ENCODE peak calls at places on chromosomes 1 and 21, in nine cellular contexts. One of them, this sample, is unnamed.

GRCh38 chr1:238951809-238952208 is 434.6 kb upstream of the CHRM3 start:
- DNase-seq in gastrocnemius medialis: no peak
- DNase-seq in H9: no peak
- DNase-seq in psoas muscle: no peak
- DNase-seq in MM.1S: peak; percentile 41
- DNase-seq in tibial nerve: peak; percentile 24
- DNase-seq in fibroblast of lung: peak; percentile 61
- DNase-seq in transverse colon: no peak
- DNase-seq in RWPE1: peak; percentile 19
- DNase-seq in this sample: no peak

GRCh38 chr1:173002891-173003582 is 47.7 kb downstream of the TNFSF18 start:
- DNase-seq in psoas muscle: no peak
- DNase-seq in gastrocnemius medialis: no peak
- DNase-seq in RWPE1: peak; percentile 8
- DNase-seq in transverse colon: no peak
- DNase-seq in tibial nerve: no peak
- DNase-seq in H9: no peak
- DNase-seq in fibroblast of lung: peak; percentile 80
- DNase-seq in MM.1S: no peak
- DNase-seq in this sample: no peak

GRCh38 chr1:40627987-40628902 is 37.2 kb downstream of the RIMS3 start:
- DNase-seq in tibial nerve: no peak
- DNase-seq in psoas muscle: no peak
- DNase-seq in fibroblast of lung: no peak
- DNase-seq in gastrocnemius medialis: no peak
- DNase-seq in MM.1S: no peak
- DNase-seq in transverse colon: no peak
- DNase-seq in RWPE1: peak; percentile 51
- DNase-seq in H9: no peak
- DNase-seq in this sample: no peak

GRCh38 chr1:184691719-184692324 is 62.8 kb downstream of the EDEM3 start:
- DNase-seq in gastrocnemius medialis: no peak
- DNase-seq in transverse colon: no peak
- DNase-seq in fibroblast of lung: peak; percentile 61
- DNase-seq in psoas muscle: no peak
- DNase-seq in RWPE1: peak; percentile 16
- DNase-seq in tibial nerve: no peak
- DNase-seq in MM.1S: peak; percentile 32
- DNase-seq in H9: no peak
- DNase-seq in this sample: no peak

GRCh38 chr1:62882161-62882560 is 98.2 kb downstream of the ATG4C start:
- DNase-seq in RWPE1: no peak
- DNase-seq in MM.1S: no peak
- DNase-seq in gastrocnemius medialis: no peak
- DNase-seq in transverse colon: no peak
- DNase-seq in tibial nerve: no peak
- DNase-seq in psoas muscle: no peak
- DNase-seq in fibroblast of lung: no peak
- DNase-seq in H9: no peak
- DNase-seq in this sample: no peak

GRCh38 chr21:44982558-44983244 is 42.9 kb downstream of the SLX9 start:
- DNase-seq in MM.1S: no peak
- DNase-seq in RWPE1: peak; percentile 26
- DNase-seq in fibroblast of lung: peak; percentile 69
- DNase-seq in tibial nerve: no peak
- DNase-seq in transverse colon: no peak
- DNase-seq in psoas muscle: peak; percentile 53
- DNase-seq in H9: no peak
- DNase-seq in gastrocnemius medialis: no peak
- DNase-seq in this sample: no peak

GRCh38 chr1:201538618-201539551 is at the start of gene NAV1:
- DNase-seq in tibial nerve: peak; percentile 46
- DNase-seq in H9: peak; percentile 74
- DNase-seq in MM.1S: no peak
- DNase-seq in gastrocnemius medialis: no peak
- DNase-seq in transverse colon: peak; percentile 56
- DNase-seq in psoas muscle: peak; percentile 83
- DNase-seq in RWPE1: peak; percentile 70
- DNase-seq in fibroblast of lung: peak; percentile 85
- DNase-seq in this sample: peak; percentile 52

GRCh38 chr1:201406831-201407406 is 7.8 kb upstream of the LAD1 start:
- DNase-seq in fibroblast of lung: no peak
- DNase-seq in gastrocnemius medialis: no peak
- DNase-seq in H9: no peak
- DNase-seq in RWPE1: no peak
- DNase-seq in tibial nerve: no peak
- DNase-seq in MM.1S: no peak
- DNase-seq in psoas muscle: no peak
- DNase-seq in transverse colon: peak; percentile 63
- DNase-seq in this sample: no peak

GRCh38 chr1:22295396-22295795 is 152.5 kb upstream of the WNT4 start:
- DNase-seq in tibial nerve: no peak
- DNase-seq in MM.1S: no peak
- DNase-seq in gastrocnemius medialis: no peak
- DNase-seq in transverse colon: no peak
- DNase-seq in psoas muscle: no peak
- DNase-seq in H9: no peak
- DNase-seq in RWPE1: no peak
- DNase-seq in fibroblast of lung: no peak
- DNase-seq in this sample: no peak

GRCh38 chr1:193408782-193409293 is 222.4 kb upstream of the B3GALT2 start:
- DNase-seq in H9: no peak
- DNase-seq in transverse colon: peak; percentile 40
- DNase-seq in gastrocnemius medialis: no peak
- DNase-seq in psoas muscle: peak; percentile 67
- DNase-seq in MM.1S: no peak
- DNase-seq in RWPE1: no peak
- DNase-seq in fibroblast of lung: peak; percentile 95
- DNase-seq in tibial nerve: peak; percentile 51
- DNase-seq in this sample: no peak

GRCh38 chr1:6546326-6546725 is 8.0 kb downstream of the NOL9 start:
- DNase-seq in gastrocnemius medialis: no peak
- DNase-seq in fibroblast of lung: no peak
- DNase-seq in RWPE1: no peak
- DNase-seq in MM.1S: no peak
- DNase-seq in transverse colon: no peak
- DNase-seq in H9: no peak
- DNase-seq in tibial nerve: no peak
- DNase-seq in psoas muscle: no peak
- DNase-seq in this sample: no peak

GRCh38 chr1:11059166-11059989 is 440 bp downstream of the SRM start:
- DNase-seq in MM.1S: peak; percentile 24
- DNase-seq in psoas muscle: peak; percentile 62
- DNase-seq in fibroblast of lung: peak; percentile 13
- DNase-seq in RWPE1: no peak
- DNase-seq in gastrocnemius medialis: no peak
- DNase-seq in transverse colon: peak; percentile 21
- DNase-seq in H9: no peak
- DNase-seq in tibial nerve: no peak
- DNase-seq in this sample: no peak

DNA sequence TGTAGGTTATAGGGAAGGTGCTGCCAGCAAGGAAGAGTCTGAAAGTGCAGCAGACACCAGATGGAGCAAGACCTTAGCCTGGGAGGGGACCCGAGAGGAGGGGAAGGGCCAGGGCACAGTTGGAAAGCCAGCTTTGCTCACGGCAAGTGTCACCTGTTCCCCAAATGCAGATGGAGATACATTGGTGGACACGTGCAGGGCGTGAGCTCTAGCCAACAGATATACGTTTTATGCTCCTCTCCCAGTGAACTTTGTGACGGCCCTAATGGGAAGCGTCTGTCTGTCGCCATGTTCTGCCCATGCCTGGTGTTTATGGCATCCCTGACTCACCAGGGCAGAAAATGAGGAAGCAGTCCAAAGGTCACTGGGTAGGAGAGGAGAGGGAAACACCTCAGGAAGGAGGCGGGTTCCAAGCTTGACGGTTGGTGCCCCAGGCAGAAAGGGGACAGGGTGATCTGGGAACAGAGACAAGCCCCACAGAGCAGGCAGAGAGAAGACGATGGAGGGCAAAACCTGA is 7.6 kb downstream of the GPA33 start:
- DNase-seq in psoas muscle: no peak
- DNase-seq in fibroblast of lung: no peak
- DNase-seq in RWPE1: no peak
- DNase-seq in MM.1S: no peak
- DNase-seq in gastrocnemius medialis: no peak
- DNase-seq in H9: no peak
- DNase-seq in tibial nerve: no peak
- DNase-seq in transverse colon: peak; percentile 90
- DNase-seq in this sample: no peak
- H3K27ac ChIP-seq in psoas muscle: no peak overlapping the region
- H3K27ac ChIP-seq in fibroblast of lung: no peak overlapping the region
- H3K27ac ChIP-seq in RWPE1: no peak overlapping the region
- H3K27ac ChIP-seq in MM.1S: no peak overlapping the region
- H3K27ac ChIP-seq in gastrocnemius medialis: no peak overlapping the region
- H3K27ac ChIP-seq in H9: no peak overlapping the region
- H3K27ac ChIP-seq in tibial nerve: peak overlapping the region; percentile 56
- H3K27ac ChIP-seq in transverse colon: peak overlapping the region; percentile 89
- H3K27ac ChIP-seq in this sample: no peak overlapping the region

GRCh38 chr1:55775007-55775406 is 559.8 kb upstream of the USP24 start:
- DNase-seq in H9: no peak
- DNase-seq in gastrocnemius medialis: no peak
- DNase-seq in RWPE1: no peak
- DNase-seq in psoas muscle: no peak
- DNase-seq in transverse colon: no peak
- DNase-seq in tibial nerve: no peak
- DNase-seq in MM.1S: no peak
- DNase-seq in fibroblast of lung: no peak
- DNase-seq in this sample: no peak

GRCh38 chr1:55768345-55768952 is 553.3 kb upstream of the USP24 start:
- DNase-seq in MM.1S: no peak
- DNase-seq in gastrocnemius medialis: no peak
- DNase-seq in psoas muscle: no peak
- DNase-seq in RWPE1: no peak
- DNase-seq in H9: no peak
- DNase-seq in fibroblast of lung: no peak
- DNase-seq in tibial nerve: no peak
- DNase-seq in transverse colon: no peak
- DNase-seq in this sample: no peak

GRCh38 chr1:55774446-55774845 is 559.3 kb upstream of the USP24 start:
- DNase-seq in tibial nerve: no peak
- DNase-seq in RWPE1: no peak
- DNase-seq in MM.1S: no peak
- DNase-seq in H9: no peak
- DNase-seq in fibroblast of lung: no peak
- DNase-seq in transverse colon: no peak
- DNase-seq in psoas muscle: no peak
- DNase-seq in gastrocnemius medialis: no peak
- DNase-seq in this sample: no peak

GRCh38 chr1:55773189-55773940 is 558.2 kb upstream of the USP24 start:
- DNase-seq in fibroblast of lung: peak; percentile 19
- DNase-seq in H9: no peak
- DNase-seq in transverse colon: no peak
- DNase-seq in RWPE1: no peak
- DNase-seq in psoas muscle: no peak
- DNase-seq in tibial nerve: no peak
- DNase-seq in MM.1S: no peak
- DNase-seq in gastrocnemius medialis: no peak
- DNase-seq in this sample: no peak
- H3K27ac ChIP-seq in fibroblast of lung: no peak overlapping the region
- H3K27ac ChIP-seq in H9: no peak overlapping the region
- H3K27ac ChIP-seq in transverse colon: no peak overlapping the region
- H3K27ac ChIP-seq in RWPE1: no peak overlapping the region
- H3K27ac ChIP-seq in psoas muscle: no peak overlapping the region
- H3K27ac ChIP-seq in tibial nerve: no peak overlapping the region
- H3K27ac ChIP-seq in MM.1S: no peak overlapping the region
- H3K27ac ChIP-seq in gastrocnemius medialis: no peak overlapping the region
- H3K27ac ChIP-seq in this sample: no peak overlapping the region

GRCh38 chr1:230000439-230001184 is 66.4 kb upstream of the GALNT2 start:
- DNase-seq in MM.1S: no peak
- DNase-seq in psoas muscle: no peak
- DNase-seq in gastrocnemius medialis: no peak
- DNase-seq in RWPE1: no peak
- DNase-seq in fibroblast of lung: no peak
- DNase-seq in transverse colon: no peak
- DNase-seq in H9: no peak
- DNase-seq in tibial nerve: no peak
- DNase-seq in this sample: no peak

GRCh38 chr1:230005040-230005439 is 62.0 kb upstream of the GALNT2 start:
- DNase-seq in transverse colon: no peak
- DNase-seq in psoas muscle: no peak
- DNase-seq in H9: no peak
- DNase-seq in gastrocnemius medialis: no peak
- DNase-seq in RWPE1: no peak
- DNase-seq in fibroblast of lung: no peak
- DNase-seq in MM.1S: no peak
- DNase-seq in tibial nerve: no peak
- DNase-seq in this sample: no peak

GRCh38 chr1:230003409-230003808 is 63.6 kb upstream of the GALNT2 start:
- DNase-seq in MM.1S: no peak
- DNase-seq in H9: no peak
- DNase-seq in transverse colon: no peak
- DNase-seq in tibial nerve: no peak
- DNase-seq in RWPE1: no peak
- DNase-seq in psoas muscle: no peak
- DNase-seq in gastrocnemius medialis: no peak
- DNase-seq in fibroblast of lung: no peak
- DNase-seq in this sample: no peak

GRCh38 chr1:229998980-229999379 is 68.1 kb upstream of the GALNT2 start:
- DNase-seq in gastrocnemius medialis: no peak
- DNase-seq in tibial nerve: no peak
- DNase-seq in fibroblast of lung: peak; percentile 10
- DNase-seq in psoas muscle: no peak
- DNase-seq in H9: no peak
- DNase-seq in transverse colon: no peak
- DNase-seq in RWPE1: no peak
- DNase-seq in MM.1S: no peak
- DNase-seq in this sample: no peak

DNA sequence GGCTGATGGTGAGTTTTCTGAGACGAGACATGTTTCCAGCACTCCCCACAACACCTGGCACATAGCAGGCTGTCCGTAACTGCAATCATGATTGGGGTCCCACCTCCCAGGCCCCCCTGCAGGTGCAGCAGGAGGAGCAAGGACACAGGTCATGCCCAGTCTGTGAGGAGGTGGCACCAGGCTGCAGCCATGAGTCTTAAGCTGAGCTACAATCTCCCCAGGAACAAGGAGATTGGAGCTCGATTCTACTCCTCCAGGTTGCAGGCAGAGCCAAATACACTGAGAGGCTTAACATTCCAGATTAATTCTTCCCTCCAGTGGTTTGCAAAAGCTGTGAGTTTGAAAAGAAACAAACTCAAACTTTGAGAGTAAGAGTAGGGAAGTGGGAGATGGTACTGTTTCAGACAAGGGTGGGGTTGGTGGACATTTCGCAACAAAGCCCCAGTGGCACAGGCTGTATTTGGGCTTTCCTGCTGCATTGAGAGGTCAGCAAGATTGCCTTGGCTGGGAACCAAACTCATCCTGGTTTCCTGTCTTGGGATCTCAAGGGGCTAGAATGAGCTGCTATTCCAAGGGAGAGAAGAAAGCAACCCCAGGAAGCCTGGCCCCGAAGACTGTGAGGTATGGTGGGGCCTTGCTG is 64.8 kb upstream of the GALNT2 start:
- DNase-seq in gastrocnemius medialis: peak; percentile 66
- DNase-seq in H9: no peak
- DNase-seq in fibroblast of lung: no peak
- DNase-seq in psoas muscle: peak; percentile 80
- DNase-seq in transverse colon: peak; percentile 17
- DNase-seq in tibial nerve: peak; percentile 81
- DNase-seq in MM.1S: no peak
- DNase-seq in RWPE1: no peak
- DNase-seq in this sample: no peak
- H3K27ac ChIP-seq in gastrocnemius medialis: no peak overlapping the region
- H3K27ac ChIP-seq in H9: no peak overlapping the region
- H3K27ac ChIP-seq in fibroblast of lung: no peak overlapping the region
- H3K27ac ChIP-seq in psoas muscle: no peak overlapping the region
- H3K27ac ChIP-seq in transverse colon: no peak overlapping the region
- H3K27ac ChIP-seq in tibial nerve: no peak overlapping the region
- H3K27ac ChIP-seq in MM.1S: no peak overlapping the region
- H3K27ac ChIP-seq in RWPE1: no peak overlapping the region
- H3K27ac ChIP-seq in this sample: peak overlapping the region; percentile 71

GRCh38 chr1:168180148-168180524 is 1.4 kb downstream of the TIPRL start:
- DNase-seq in fibroblast of lung: no peak
- DNase-seq in tibial nerve: no peak
- DNase-seq in psoas muscle: no peak
- DNase-seq in RWPE1: peak; percentile 10
- DNase-seq in transverse colon: no peak
- DNase-seq in MM.1S: no peak
- DNase-seq in H9: no peak
- DNase-seq in gastrocnemius medialis: no peak
- DNase-seq in this sample: no peak
- H3K27ac ChIP-seq in fibroblast of lung: peak overlapping the region; percentile 81
- H3K27ac ChIP-seq in tibial nerve: peak overlapping the region; percentile 91
- H3K27ac ChIP-seq in psoas muscle: peak overlapping the region; percentile 88
- H3K27ac ChIP-seq in RWPE1: peak overlapping the region; percentile 95
- H3K27ac ChIP-seq in transverse colon: peak overlapping the region; percentile 97
- H3K27ac ChIP-seq in MM.1S: peak overlapping the region; percentile 67
- H3K27ac ChIP-seq in H9: no peak overlapping the region
- H3K27ac ChIP-seq in gastrocnemius medialis: peak overlapping the region; percentile 90
- H3K27ac ChIP-seq in this sample: peak overlapping the region; percentile 1